ENCODE peak calls at places on chromosomes 3 and 15, in seven cellular contexts. W, I, L, F, D, N and Y are unnamed samples.

GRCh38 chr3:66039590-66039887 is 821 bp upstream of the MAGI1 start:
- DNase-seq in F (peak; percentile 56), I (no peak), W (no peak), D (peak; percentile 19), N (no peak), L (peak; percentile 80), Y (peak; percentile 87)

GRCh38 chr3:44090036-44090435 is 151.7 kb upstream of the TOPAZ1 start:
- DNase-seq in I (no peak), N (no peak), L (no peak), F (no peak), W (no peak), D (no peak), Y (no peak)

GRCh38 chr3:159798951-159799350 is 189.7 kb upstream of the IL12A start:
- DNase-seq in I (no peak), N (no peak), W (no peak), F (peak; percentile 53), D (no peak), L (no peak), Y (no peak)

GRCh38 chr3:128851601-128852000 is 27.8 kb upstream of the ACAD9 start:
- DNase-seq in D (no peak), W (no peak), N (no peak), L (no peak), F (no peak), I (no peak), Y (no peak)

GRCh38 chr3:122186372-122186771 is 2.9 kb downstream of the CASR start:
- DNase-seq in F (no peak), D (no peak), W (no peak), L (no peak), N (no peak), I (no peak), Y (no peak)

GRCh38 chr15:48451736-48452135 is 120.5 kb downstream of the DUT start:
- DNase-seq in W (no peak), I (no peak), N (no peak), L (no peak), F (no peak), D (no peak), Y (no peak)

GRCh38 chr15:42275780-42276395 is 2.7 kb upstream of the TMEM87A start:
- DNase-seq in D (no peak), W (no peak), I (no peak), F (no peak), N (no peak), L (no peak), Y (no peak)

GRCh38 chr3:55571913-55572312 is 84.8 kb upstream of the WNT5A start:
- DNase-seq in N (peak; percentile 9), W (no peak), D (no peak), F (peak; percentile 83), L (no peak), I (no peak), Y (peak; percentile 94)

GRCh38 chr3:126355251-126355650 is 2.0 kb downstream of the KLF15 start:
- DNase-seq in F (no peak), W (no peak), I (peak; percentile 12), L (peak; percentile 59), N (no peak), D (peak; percentile 27), Y (peak; percentile 63)

GRCh38 chr3:23949784-23950183 is 4.7 kb downstream of the NR1D2 start:
- DNase-seq in F (peak; percentile 92), N (no peak), I (no peak), L (no peak), D (peak; percentile 42), W (no peak), Y (no peak)

GRCh38 chr3:59581000-59581399 is 531.2 kb upstream of the CFAP20DC start:
- DNase-seq in D (no peak), W (no peak), I (no peak), N (no peak), F (no peak), L (no peak), Y (no peak)

GRCh38 chr3:23655749-23656148 is 150.0 kb upstream of the UBE2E1 start:
- DNase-seq in N (no peak), W (no peak), D (no peak), L (no peak), I (no peak), F (no peak), Y (no peak)

GRCh38 chr3:37992271-37993066 is 1.9 kb downstream of the VILL start:
- DNase-seq in I (peak; percentile 1), N (no peak), W (no peak), L (peak; percentile 70), F (no peak), D (no peak), Y (peak; percentile 72)

GRCh38 chr3:185204894-185205293 is 49.0 kb downstream of the EHHADH start:
- DNase-seq in N (no peak), F (no peak), W (no peak), L (no peak), I (no peak), D (no peak), Y (no peak)

GRCh38 chr3:8458711-8459110 is 42.9 kb upstream of the LMCD1 start:
- DNase-seq in L (no peak), W (peak; percentile 87), N (no peak), F (peak; percentile 50), D (no peak), I (no peak), Y (no peak)

GRCh38 chr3:78927787-78928186 is 840.0 kb downstream of the ROBO1 start:
- DNase-seq in N (no peak), I (no peak), D (no peak), F (no peak), W (no peak), L (no peak), Y (no peak)

GRCh38 chr3:124229836-124230235 is 237.9 kb upstream of the ROPN1 start:
- DNase-seq in I (no peak), N (no peak), L (no peak), F (no peak), D (no peak), W (no peak), Y (no peak)

GRCh38 chr15:57746752-57747151 is 40.2 kb downstream of the POLR2M start:
- DNase-seq in L (no peak), F (no peak), N (no peak), I (no peak), W (no peak), D (no peak), Y (no peak)

GRCh38 chr3:170356596-170357175 is 829 bp upstream of the SKIL start:
- DNase-seq in N (peak; percentile 29), L (peak; percentile 96), W (peak; percentile 85), I (peak; percentile 62), D (peak; percentile 89), F (peak; percentile 79), Y (peak; percentile 92)

GRCh38 chr3:172148269-172148668 is 108.9 kb downstream of the FNDC3B start:
- DNase-seq in F (no peak), W (no peak), N (no peak), I (no peak), L (no peak), D (no peak), Y (no peak)

GRCh38 chr3:5138214-5138981 is 16.3 kb downstream of the ARL8B start:
- DNase-seq in N (no peak), D (no peak), W (peak; percentile 79), I (no peak), F (no peak), L (no peak), Y (peak; percentile 13)

DNA sequence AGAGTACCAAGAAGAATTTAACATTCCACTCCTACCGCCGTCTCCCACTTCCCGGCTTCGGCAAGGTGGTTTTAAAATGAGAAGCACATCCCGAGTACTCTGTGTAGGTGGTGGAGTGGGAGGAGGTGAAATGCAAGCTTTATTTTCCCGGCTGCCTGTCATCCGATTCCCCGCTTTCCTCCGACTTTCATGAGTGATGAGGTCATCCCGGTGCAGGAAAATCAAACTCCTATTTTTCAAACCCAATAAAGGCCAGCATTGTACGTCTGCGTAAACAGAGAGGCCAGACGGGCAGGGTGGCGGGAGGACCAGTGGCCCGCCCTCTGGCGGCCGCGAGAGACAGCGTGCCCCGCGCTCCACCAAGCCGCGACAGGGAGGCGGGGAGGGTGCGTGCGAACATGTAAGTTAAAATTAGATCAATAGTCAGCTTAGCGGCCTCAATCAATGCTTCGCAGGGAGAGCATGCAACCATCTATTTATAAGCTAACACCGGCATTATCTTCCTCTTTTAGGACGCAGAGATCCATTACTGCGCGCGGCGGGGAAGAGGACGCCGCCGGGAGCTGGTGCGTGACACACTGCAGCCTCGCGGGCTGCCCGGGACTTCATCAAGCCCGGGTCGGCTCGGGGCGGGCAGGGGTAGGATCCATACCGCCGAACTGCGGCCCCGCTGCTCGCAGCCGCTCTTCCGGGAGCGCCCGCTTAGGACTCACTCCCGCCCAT is 163.3 kb downstream of the CD47 start:
- DNase-seq in N (peak; percentile 88), F (peak; percentile 72), I (peak; percentile 49), W (peak; percentile 64), L (peak; percentile 91), D (peak; percentile 67), Y (peak; percentile 89)
- H3K27ac ChIP-seq in N (peak overlapping the region; percentile 89), F (no peak overlapping the region), I (peak overlapping the region; percentile 54), W (no peak overlapping the region), L (no peak overlapping the region), D (no peak overlapping the region), Y (no peak overlapping the region)

DNA sequence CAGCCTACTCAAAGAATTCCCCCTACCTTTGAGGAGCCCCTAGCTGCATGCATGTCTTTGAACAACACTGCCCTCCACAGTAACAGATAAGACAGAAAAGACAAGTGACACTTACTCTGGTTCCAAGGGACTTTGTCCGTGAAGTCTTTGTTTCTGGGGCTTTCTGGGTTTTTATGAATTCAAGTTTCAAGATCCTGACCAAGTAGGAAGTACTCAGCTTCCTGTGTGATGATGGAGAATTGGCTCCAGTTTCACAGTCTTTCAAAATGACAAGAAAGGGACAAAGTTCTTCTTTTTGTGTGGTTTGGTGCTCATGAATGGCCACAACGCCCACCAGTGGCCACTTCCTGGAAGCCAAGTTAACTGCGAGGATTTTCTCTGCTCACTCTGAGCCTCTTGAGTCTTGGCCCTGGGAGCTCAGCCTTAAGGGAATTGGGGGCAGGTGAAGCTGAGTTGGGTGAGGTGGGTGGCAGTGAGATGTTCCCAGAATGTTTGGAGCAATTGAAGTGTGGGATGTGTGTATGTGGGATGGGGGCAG is at the start of gene CCR1:
- DNase-seq in I (peak; percentile 30), L (peak; percentile 87), D (no peak), W (peak; percentile 58), F (peak; percentile 50), N (peak; percentile 23), Y (peak; percentile 85)
- TF ChIP-seq CTCF in I (peak; percentile 46), L (peak; percentile 74), D (no peak), W (peak; percentile 76), F (no peak), N (peak; percentile 52), Y (peak; percentile 84)

DNA sequence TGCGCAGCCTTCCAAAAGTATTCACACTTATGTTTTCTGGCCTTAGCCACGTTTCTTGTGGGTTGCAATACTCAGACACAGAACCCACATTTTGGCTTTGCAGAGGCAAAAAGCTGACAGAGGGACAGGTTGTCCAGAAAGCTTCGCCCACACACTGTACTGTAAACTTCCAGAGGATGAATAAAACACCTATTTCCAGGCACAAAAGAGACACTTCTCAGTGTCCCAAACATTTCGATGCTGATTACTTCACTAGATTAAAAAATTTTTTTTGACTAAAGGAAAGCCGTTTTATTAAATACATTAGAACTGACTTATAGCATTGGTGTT is 28.0 kb upstream of the KCTD6 start:
- DNase-seq in I (no peak), F (no peak), L (no peak), W (no peak), D (no peak), N (no peak), Y (no peak)
- H3K4me3 ChIP-seq in I (no peak overlapping the region), F (no peak overlapping the region), L (peak overlapping the region; percentile 58), W (peak overlapping the region; percentile 10), D (no peak overlapping the region), N (no peak overlapping the region), Y (no peak overlapping the region)

DNA sequence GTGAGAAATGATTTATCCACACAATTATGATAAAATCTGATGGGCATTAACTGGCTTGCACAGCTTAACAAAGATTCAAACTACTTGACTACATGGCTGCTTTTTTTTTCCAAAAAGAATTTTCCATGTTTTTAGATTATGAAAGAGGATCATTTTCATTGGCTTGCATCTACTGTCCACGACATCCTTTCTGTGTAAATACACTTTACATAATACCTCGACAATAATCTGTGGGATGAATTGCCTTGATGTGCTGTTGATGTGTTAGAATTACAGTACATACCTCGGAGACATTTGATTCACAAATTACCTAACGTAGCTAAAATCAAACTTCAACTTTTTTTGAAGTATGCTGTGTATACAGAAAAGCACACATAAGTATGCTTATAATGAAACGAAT is 104.4 kb downstream of the PPP2R3A start:
- DNase-seq in F (no peak), D (no peak), N (no peak), I (no peak), W (peak; percentile 5), L (no peak), Y (no peak)
- H3K27ac ChIP-seq in F (no peak overlapping the region), D (no peak overlapping the region), N (no peak overlapping the region), I (peak overlapping the region; percentile 72), W (peak overlapping the region; percentile 62), L (no peak overlapping the region), Y (no peak overlapping the region)